ENCODE peak calls at places on chromosomes 16 and 17, in ten cellular contexts. H, C, U, E, S, L, Q, O, K and M are unnamed samples.

GRCh38 chr17:7557825-7558543 is 566 bp upstream of the TNFSF13 start:
- DNase-seq in U (no peak), L (peak; percentile 90), C (peak; percentile 37), E (peak; percentile 79), H (peak; percentile 49), O (peak; percentile 71), Q (peak; percentile 83), K (peak; percentile 94), S (peak; percentile 52), M (no peak)

GRCh38 chr17:71872843-71873242 is 248.0 kb upstream of the SOX9 start:
- DNase-seq in C (no peak), U (no peak), O (no peak), H (no peak), Q (no peak), K (no peak), L (no peak), S (no peak), E (no peak), M (no peak)

GRCh38 chr17:8964801-8965393 is 610 bp downstream of the PIK3R5 start:
- DNase-seq in O (peak; percentile 13), U (no peak), H (no peak), C (no peak), L (no peak), S (no peak), Q (no peak), E (no peak), K (no peak), M (peak; percentile 43)

GRCh38 chr16:81586976-81587625 is 142.5 kb downstream of the CMIP start:
- DNase-seq in C (no peak), K (no peak), O (no peak), E (no peak), H (no peak), S (no peak), U (no peak), Q (no peak), L (no peak), M (no peak)

GRCh38 chr16:61892531-61892930 is 143.7 kb downstream of the CDH8 start:
- DNase-seq in C (peak; percentile 1), E (no peak), S (no peak), Q (no peak), K (no peak), O (no peak), U (no peak), H (no peak), L (no peak), M (no peak)

GRCh38 chr17:66951605-66951953 is 12.9 kb upstream of the CACNG4 start:
- DNase-seq in H (no peak), K (no peak), L (no peak), U (no peak), S (no peak), E (no peak), O (no peak), Q (peak; percentile 61), C (no peak), M (no peak)

GRCh38 chr16:74748042-74748709 is 26.4 kb downstream of the FA2H start:
- DNase-seq in Q (no peak), C (no peak), H (no peak), U (no peak), L (no peak), E (no peak), S (no peak), O (no peak), K (no peak), M (no peak)

GRCh38 chr17:41199421-41200098 is 9.9 kb downstream of the KRTAP9-1 start:
- DNase-seq in L (no peak), H (no peak), U (no peak), K (peak; percentile 20), O (no peak), C (no peak), E (no peak), Q (no peak), S (no peak), M (no peak)

GRCh38 chr16:7185689-7186088 is 147.0 kb upstream of the RBFOX1 start:
- DNase-seq in E (no peak), L (no peak), H (no peak), Q (no peak), O (no peak), S (peak; percentile 71), C (peak; percentile 5), K (no peak), U (no peak), M (no peak)

GRCh38 chr17:79581306-79581932 is 29.4 kb downstream of the RBFOX3 start:
- DNase-seq in C (peak; percentile 12), U (no peak), H (no peak), E (peak; percentile 89), L (no peak), Q (no peak), O (no peak), S (no peak), K (no peak), M (no peak)

GRCh38 chr17:46097497-46097896 is 95.7 kb downstream of the KANSL1 start:
- DNase-seq in Q (no peak), S (no peak), H (peak; percentile 28), L (no peak), E (no peak), O (no peak), U (no peak), C (no peak), K (no peak), M (no peak)

GRCh38 chr17:80519091-80519781 is 25.4 kb upstream of the RPTOR start:
- DNase-seq in E (no peak), O (no peak), Q (no peak), H (no peak), S (no peak), L (no peak), U (no peak), K (no peak), C (no peak), M (no peak)

GRCh38 chr17:16880121-16880842 is 91.6 kb downstream of the TNFRSF13B start:
- DNase-seq in C (no peak), L (no peak), U (no peak), E (no peak), H (no peak), S (no peak), Q (no peak), O (no peak), K (no peak), M (no peak)

GRCh38 chr17:79045001-79045729 is 21.2 kb downstream of the C1QTNF1 start:
- DNase-seq in C (no peak), U (no peak), K (no peak), L (no peak), H (no peak), Q (no peak), S (no peak), O (no peak), E (no peak), M (no peak)

GRCh38 chr16:88530051-88530857 is 39.9 kb upstream of the ZC3H18 start:
- DNase-seq in Q (no peak), O (no peak), H (no peak), S (no peak), K (no peak), U (no peak), L (no peak), E (no peak), C (no peak), M (no peak)

GRCh38 chr16:4501071-4501478 is 24.9 kb downstream of the HMOX2 start:
- DNase-seq in Q (no peak), K (no peak), S (peak; percentile 41), O (peak; percentile 26), H (peak; percentile 50), U (no peak), L (no peak), E (no peak), C (no peak), M (no peak)
- H3K4me3 ChIP-seq in Q (no peak overlapping the region), K (no peak overlapping the region), S (no peak overlapping the region), O (no peak overlapping the region), H (no peak overlapping the region), U (peak overlapping the region; percentile 65), L (peak overlapping the region; percentile 5), E (peak overlapping the region; percentile 1), C (no peak overlapping the region), M (no peak overlapping the region)

GRCh38 chr17:38656959-38657823 is 17.6 kb downstream of the EPOP start:
- DNase-seq in H (no peak), S (peak; percentile 99), U (no peak), C (no peak), O (peak; percentile 49), L (no peak), E (peak; percentile 44), Q (no peak), K (no peak), M (no peak)
- H3K27me3 ChIP-seq in H (peaks cover 53% of the 10 kb centered on the region), S (no peaks in the 10 kb centered on the region), U (no peaks in the 10 kb centered on the region), C (no peaks in the 10 kb centered on the region), O (no peaks in the 10 kb centered on the region), L (peaks cover 21% of the 10 kb centered on the region), E (no peaks in the 10 kb centered on the region), Q (no peaks in the 10 kb centered on the region), K (peaks cover 36% of the 10 kb centered on the region), M (no peaks in the 10 kb centered on the region)

GRCh38 chr16:23506606-23506994 is 3.7 kb downstream of the GGA2 start:
- DNase-seq in S (no peak), K (no peak), Q (no peak), L (no peak), O (no peak), C (no peak), H (no peak), U (no peak), E (no peak), M (no peak)
- H3K4me3 ChIP-seq in S (no peak overlapping the region), K (no peak overlapping the region), Q (no peak overlapping the region), L (no peak overlapping the region), O (peak overlapping the region; percentile 29), C (no peak overlapping the region), H (no peak overlapping the region), U (no peak overlapping the region), E (no peak overlapping the region), M (no peak overlapping the region)

GRCh38 chr16:14307059-14307531 is 236.0 kb downstream of the MRTFB start:
- DNase-seq in K (no peak), C (no peak), E (no peak), O (peak; percentile 32), H (no peak), L (no peak), Q (peak; percentile 33), S (no peak), U (no peak), M (no peak)

GRCh38 chr16:14307623-14308356 is 236.7 kb downstream of the MRTFB start:
- DNase-seq in C (peak; percentile 64), H (no peak), L (peak; percentile 22), E (no peak), K (no peak), S (no peak), Q (peak; percentile 21), U (no peak), O (no peak), M (no peak)

GRCh38 chr16:14309001-14309886 is 238.1 kb downstream of the MRTFB start:
- DNase-seq in U (no peak), K (no peak), E (no peak), S (no peak), Q (peak; percentile 90), C (peak; percentile 81), L (no peak), O (peak; percentile 42), H (peak; percentile 39), M (peak; percentile 74)

GRCh38 chr16:14309906-14310305 is 238.8 kb downstream of the MRTFB start:
- DNase-seq in S (no peak), H (peak; percentile 79), E (no peak), K (no peak), O (no peak), U (no peak), L (no peak), Q (no peak), C (peak; percentile 86), M (no peak)

DNA sequence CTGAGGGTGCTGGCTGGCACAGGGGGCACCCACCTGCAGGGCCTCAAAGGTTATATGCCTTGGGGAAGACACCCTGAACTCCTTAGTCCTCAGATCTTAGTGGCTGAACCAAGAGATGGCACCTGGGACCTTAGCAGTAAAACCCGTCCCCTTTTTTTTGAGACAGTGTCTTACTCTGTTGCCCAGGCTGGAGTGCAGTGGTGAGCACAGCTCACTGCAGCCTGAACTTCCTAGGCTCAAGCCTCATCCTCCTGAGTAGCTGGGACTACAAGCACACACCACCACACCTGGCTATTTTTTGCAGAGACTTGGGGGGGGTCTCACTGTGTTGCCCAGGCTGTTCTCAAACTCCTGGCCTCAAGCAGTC is 237.2 kb downstream of the MRTFB start:
- DNase-seq in L (no peak), C (no peak), O (no peak), H (no peak), Q (no peak), U (no peak), K (no peak), E (no peak), S (no peak), M (no peak)
- H3K27me3 ChIP-seq in L (no peaks in the 10 kb centered on the region), C (no peaks in the 10 kb centered on the region), O (no peaks in the 10 kb centered on the region), H (no peaks in the 10 kb centered on the region), Q (peaks cover 10% of the 10 kb centered on the region), U (no peaks in the 10 kb centered on the region), K (peaks cover 11% of the 10 kb centered on the region), E (no peaks in the 10 kb centered on the region), S (no peaks in the 10 kb centered on the region), M (no peaks in the 10 kb centered on the region)